ENCODE peak calls at places on chromosomes 12 and 14, in seven cellular contexts. One of them, this sample, is unnamed.

GRCh38 chr12:26461799-26462198 is 266.4 kb downstream of the SSPN start:
- DNase-seq in uterus: no peak
- DNase-seq in endodermal cell: no peak
- DNase-seq in CD8-positive, alpha-beta T cell: no peak
- DNase-seq in adrenal gland: no peak
- DNase-seq in BE2C: no peak
- DNase-seq in tibial nerve: no peak
- DNase-seq in this sample: no peak

GRCh38 chr14:48936352-48936751 is 649.8 kb downstream of the RPS29 start:
- DNase-seq in CD8-positive, alpha-beta T cell: no peak
- DNase-seq in tibial nerve: no peak
- DNase-seq in adrenal gland: peak; percentile 69
- DNase-seq in uterus: no peak
- DNase-seq in endodermal cell: no peak
- DNase-seq in BE2C: no peak
- DNase-seq in this sample: no peak

GRCh38 chr14:67759916-67760315 is 56.5 kb downstream of the ZFYVE26 start:
- DNase-seq in endodermal cell: no peak
- DNase-seq in CD8-positive, alpha-beta T cell: no peak
- DNase-seq in adrenal gland: no peak
- DNase-seq in tibial nerve: no peak
- DNase-seq in BE2C: no peak
- DNase-seq in uterus: no peak
- DNase-seq in this sample: no peak

GRCh38 chr12:125382896-125383295 is 317.7 kb downstream of the AACS start:
- DNase-seq in tibial nerve: no peak
- DNase-seq in endodermal cell: no peak
- DNase-seq in adrenal gland: no peak
- DNase-seq in uterus: no peak
- DNase-seq in BE2C: no peak
- DNase-seq in CD8-positive, alpha-beta T cell: no peak
- DNase-seq in this sample: no peak

GRCh38 chr14:22265319-22266140 is 323.5 kb downstream of the DAD1 start:
- DNase-seq in adrenal gland: no peak
- DNase-seq in endodermal cell: no peak
- DNase-seq in BE2C: no peak
- DNase-seq in CD8-positive, alpha-beta T cell: no peak
- DNase-seq in uterus: no peak
- DNase-seq in tibial nerve: peak; percentile 5
- DNase-seq in this sample: no peak

GRCh38 chr12:47349770-47350408 is 270.1 kb upstream of the AMIGO2 start:
- DNase-seq in CD8-positive, alpha-beta T cell: no peak
- DNase-seq in BE2C: no peak
- DNase-seq in endodermal cell: no peak
- DNase-seq in uterus: no peak
- DNase-seq in tibial nerve: no peak
- DNase-seq in adrenal gland: no peak
- DNase-seq in this sample: no peak

GRCh38 chr14:91295851-91296796 is 51.6 kb upstream of the GPR68 start:
- DNase-seq in BE2C: no peak
- DNase-seq in endodermal cell: no peak
- DNase-seq in CD8-positive, alpha-beta T cell: no peak
- DNase-seq in tibial nerve: no peak
- DNase-seq in uterus: no peak
- DNase-seq in adrenal gland: no peak
- DNase-seq in this sample: no peak

GRCh38 chr12:15528666-15529065 is 206.4 kb downstream of the PTPRO start:
- DNase-seq in CD8-positive, alpha-beta T cell: no peak
- DNase-seq in endodermal cell: no peak
- DNase-seq in uterus: no peak
- DNase-seq in tibial nerve: no peak
- DNase-seq in adrenal gland: no peak
- DNase-seq in BE2C: no peak
- DNase-seq in this sample: no peak

GRCh38 chr14:21268612-21269251 is 510 bp downstream of the HNRNPC start:
- DNase-seq in CD8-positive, alpha-beta T cell: no peak
- DNase-seq in adrenal gland: peak; percentile 55
- DNase-seq in uterus: no peak
- DNase-seq in endodermal cell: no peak
- DNase-seq in BE2C: peak; percentile 53
- DNase-seq in tibial nerve: peak; percentile 61
- DNase-seq in this sample: peak; percentile 54

GRCh38 chr12:122422769-122423257 is 344 bp upstream of the CLIP1 start:
- DNase-seq in BE2C: no peak
- DNase-seq in endodermal cell: peak; percentile 89
- DNase-seq in CD8-positive, alpha-beta T cell: peak; percentile 55
- DNase-seq in tibial nerve: no peak
- DNase-seq in uterus: peak; percentile 37
- DNase-seq in adrenal gland: peak; percentile 52
- DNase-seq in this sample: no peak

GRCh38 chr12:109291531-109292341 is 17.3 kb downstream of the FOXN4 start:
- DNase-seq in BE2C: peak; percentile 88
- DNase-seq in tibial nerve: no peak
- DNase-seq in CD8-positive, alpha-beta T cell: no peak
- DNase-seq in endodermal cell: peak; percentile 97
- DNase-seq in adrenal gland: peak; percentile 45
- DNase-seq in uterus: no peak
- DNase-seq in this sample: peak; percentile 26

GRCh38 chr12:62123721-62124203 is 136.4 kb upstream of the USP15 start:
- DNase-seq in CD8-positive, alpha-beta T cell: peak; percentile 52
- DNase-seq in uterus: peak; percentile 13
- DNase-seq in BE2C: peak; percentile 35
- DNase-seq in adrenal gland: peak; percentile 40
- DNase-seq in tibial nerve: peak; percentile 28
- DNase-seq in endodermal cell: peak; percentile 84
- DNase-seq in this sample: no peak

GRCh38 chr12:88733003-88733402 is 152.7 kb upstream of the KITLG start:
- DNase-seq in adrenal gland: no peak
- DNase-seq in tibial nerve: no peak
- DNase-seq in CD8-positive, alpha-beta T cell: no peak
- DNase-seq in BE2C: no peak
- DNase-seq in uterus: no peak
- DNase-seq in endodermal cell: no peak
- DNase-seq in this sample: no peak

GRCh38 chr14:61695695-61696527 is 598 bp downstream of the HIF1A start:
- DNase-seq in adrenal gland: peak; percentile 73
- DNase-seq in tibial nerve: peak; percentile 40
- DNase-seq in uterus: peak; percentile 41
- DNase-seq in endodermal cell: peak; percentile 88
- DNase-seq in CD8-positive, alpha-beta T cell: peak; percentile 67
- DNase-seq in BE2C: peak; percentile 71
- DNase-seq in this sample: peak; percentile 42

GRCh38 chr14:36585100-36585499 is 2.7 kb upstream of the NKX2-8 start:
- DNase-seq in uterus: no peak
- DNase-seq in tibial nerve: no peak
- DNase-seq in CD8-positive, alpha-beta T cell: no peak
- DNase-seq in endodermal cell: no peak
- DNase-seq in BE2C: no peak
- DNase-seq in adrenal gland: no peak
- DNase-seq in this sample: no peak

GRCh38 chr14:101623685-101624444 is 62.6 kb downstream of the DIO3 start:
- DNase-seq in adrenal gland: no peak
- DNase-seq in BE2C: no peak
- DNase-seq in endodermal cell: no peak
- DNase-seq in uterus: no peak
- DNase-seq in tibial nerve: no peak
- DNase-seq in CD8-positive, alpha-beta T cell: no peak
- DNase-seq in this sample: no peak

DNA sequence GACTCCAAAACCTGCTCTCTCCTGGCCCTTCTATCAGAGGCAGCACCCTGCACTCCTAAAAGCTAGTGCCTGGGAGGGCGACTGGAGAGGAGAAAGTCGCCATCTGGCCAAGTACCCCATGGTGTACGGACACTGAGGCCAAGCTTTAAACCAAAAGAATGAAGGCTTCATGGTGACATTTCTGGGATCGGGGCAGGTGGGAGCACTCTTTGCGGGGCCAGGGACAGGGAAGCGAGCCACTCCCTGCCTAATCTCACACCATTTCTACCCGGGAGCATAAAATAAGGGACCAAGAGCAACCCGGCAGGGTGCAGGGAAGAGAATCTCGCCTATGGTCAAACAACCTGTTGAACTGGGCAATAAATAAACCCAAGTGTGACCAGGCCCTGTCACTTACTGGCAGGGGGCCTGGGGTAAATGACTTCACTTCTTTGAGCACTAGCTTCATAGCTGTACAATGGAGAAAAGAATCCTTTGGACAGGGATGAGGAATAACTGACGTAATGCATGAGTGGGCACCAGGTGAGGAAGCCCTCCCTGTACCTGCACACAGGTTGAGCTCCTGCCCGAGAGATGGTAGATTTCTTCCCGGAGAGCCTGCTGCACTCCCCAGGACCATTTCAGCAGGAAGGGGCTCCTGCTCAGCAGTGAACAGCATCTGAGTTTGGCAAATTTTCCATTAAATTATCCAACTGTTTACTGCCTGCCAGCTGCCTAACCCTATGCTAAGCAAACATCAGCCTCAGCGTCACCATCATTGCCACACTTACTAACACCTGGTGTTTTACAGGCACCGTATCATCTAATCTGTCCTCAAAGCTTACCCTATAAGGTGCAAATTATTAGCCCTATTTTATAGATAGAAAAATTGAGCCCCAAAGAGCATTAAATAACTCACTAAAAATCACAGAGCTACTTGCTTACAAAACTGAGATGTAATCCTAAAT is 2.0 kb downstream of the SERPINA1 start:
- DNase-seq in endodermal cell: no peak
- DNase-seq in BE2C: no peak
- DNase-seq in tibial nerve: no peak
- DNase-seq in uterus: no peak
- DNase-seq in adrenal gland: no peak
- DNase-seq in CD8-positive, alpha-beta T cell: no peak
- DNase-seq in this sample: no peak
- H3K4me3 ChIP-seq in endodermal cell: no peak overlapping the region
- H3K4me3 ChIP-seq in BE2C: no peak overlapping the region
- H3K4me3 ChIP-seq in tibial nerve: no peak overlapping the region
- H3K4me3 ChIP-seq in uterus: no peak overlapping the region
- H3K4me3 ChIP-seq in adrenal gland: no peak overlapping the region
- H3K4me3 ChIP-seq in CD8-positive, alpha-beta T cell: no peak overlapping the region
- H3K4me3 ChIP-seq in this sample: no peak overlapping the region

GRCh38 chr12:53222170-53223005 is 9.6 kb downstream of the RARG start:
- DNase-seq in adrenal gland: no peak
- DNase-seq in uterus: no peak
- DNase-seq in BE2C: no peak
- DNase-seq in tibial nerve: no peak
- DNase-seq in endodermal cell: peak; percentile 60
- DNase-seq in CD8-positive, alpha-beta T cell: no peak
- DNase-seq in this sample: no peak

GRCh38 chr12:53221203-53222076 is 10.6 kb downstream of the RARG start:
- DNase-seq in tibial nerve: no peak
- DNase-seq in BE2C: peak; percentile 73
- DNase-seq in CD8-positive, alpha-beta T cell: peak; percentile 72
- DNase-seq in uterus: peak; percentile 82
- DNase-seq in adrenal gland: peak; percentile 74
- DNase-seq in endodermal cell: peak; percentile 96
- DNase-seq in this sample: peak; percentile 77

GRCh38 chr12:53223391-53224267 is 8.4 kb downstream of the RARG start:
- DNase-seq in BE2C: no peak
- DNase-seq in endodermal cell: peak; percentile 84
- DNase-seq in adrenal gland: no peak
- DNase-seq in tibial nerve: peak; percentile 31
- DNase-seq in CD8-positive, alpha-beta T cell: no peak
- DNase-seq in uterus: peak; percentile 69
- DNase-seq in this sample: no peak

GRCh38 chr12:53224268-53224896 is 7.6 kb downstream of the RARG start:
- DNase-seq in uterus: no peak
- DNase-seq in CD8-positive, alpha-beta T cell: no peak
- DNase-seq in tibial nerve: no peak
- DNase-seq in BE2C: peak; percentile 57
- DNase-seq in adrenal gland: no peak
- DNase-seq in endodermal cell: peak; percentile 95
- DNase-seq in this sample: peak; percentile 71

GRCh38 chr12:53223006-53223305 is 9.1 kb downstream of the RARG start:
- DNase-seq in endodermal cell: peak; percentile 74
- DNase-seq in tibial nerve: no peak
- DNase-seq in uterus: no peak
- DNase-seq in adrenal gland: no peak
- DNase-seq in CD8-positive, alpha-beta T cell: no peak
- DNase-seq in BE2C: no peak
- DNase-seq in this sample: no peak
- H3K4me1 ChIP-seq in endodermal cell: peaks cover 15% of the 10 kb centered on the region
- H3K4me1 ChIP-seq in tibial nerve: peaks cover 63% of the 10 kb centered on the region
- H3K4me1 ChIP-seq in uterus: peaks cover 27% of the 10 kb centered on the region
- H3K4me1 ChIP-seq in adrenal gland: peaks cover 23% of the 10 kb centered on the region
- H3K4me1 ChIP-seq in CD8-positive, alpha-beta T cell: peaks cover 53% of the 10 kb centered on the region
- H3K4me1 ChIP-seq in BE2C: peaks cover 16% of the 10 kb centered on the region
- H3K4me1 ChIP-seq in this sample: peaks cover 30% of the 10 kb centered on the region

GRCh38 chr12:96197503-96198272 is 3.5 kb downstream of the ELK3 start:
- DNase-seq in uterus: no peak
- DNase-seq in tibial nerve: no peak
- DNase-seq in endodermal cell: no peak
- DNase-seq in adrenal gland: no peak
- DNase-seq in BE2C: no peak
- DNase-seq in CD8-positive, alpha-beta T cell: no peak
- DNase-seq in this sample: no peak

GRCh38 chr12:96195845-96196451 is 1.8 kb downstream of the ELK3 start:
- DNase-seq in uterus: peak; percentile 27
- DNase-seq in tibial nerve: no peak
- DNase-seq in endodermal cell: peak; percentile 87
- DNase-seq in BE2C: peak; percentile 72
- DNase-seq in adrenal gland: no peak
- DNase-seq in CD8-positive, alpha-beta T cell: peak; percentile 65
- DNase-seq in this sample: no peak

GRCh38 chr12:96194901-96195844 is 998 bp downstream of the ELK3 start:
- DNase-seq in tibial nerve: peak; percentile 35
- DNase-seq in uterus: peak; percentile 50
- DNase-seq in endodermal cell: peak; percentile 83
- DNase-seq in CD8-positive, alpha-beta T cell: peak; percentile 76
- DNase-seq in adrenal gland: peak; percentile 57
- DNase-seq in BE2C: peak; percentile 52
- DNase-seq in this sample: peak; percentile 44

GRCh38 chr12:96198970-96199369 is 4.8 kb downstream of the ELK3 start:
- DNase-seq in CD8-positive, alpha-beta T cell: no peak
- DNase-seq in BE2C: no peak
- DNase-seq in adrenal gland: no peak
- DNase-seq in uterus: no peak
- DNase-seq in tibial nerve: no peak
- DNase-seq in endodermal cell: no peak
- DNase-seq in this sample: no peak

DNA sequence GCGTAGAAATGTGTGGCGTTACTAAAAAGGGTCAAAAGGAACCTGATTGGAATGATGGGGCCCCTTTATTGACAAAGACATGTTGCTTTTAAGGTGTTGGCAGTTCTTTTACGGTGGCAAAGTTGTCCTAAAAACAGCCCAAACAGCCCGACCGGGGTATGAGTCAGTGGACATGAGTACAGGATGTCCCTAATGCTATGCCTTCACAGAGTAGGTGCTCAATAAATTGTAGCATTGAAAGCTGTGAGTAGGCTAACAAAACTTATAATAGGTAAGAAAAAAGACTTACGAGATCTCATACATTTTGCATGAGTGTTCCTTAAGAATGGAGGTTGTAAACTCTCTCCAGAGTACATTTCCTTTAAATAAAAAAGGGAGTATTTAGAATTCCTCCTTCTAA is 2.6 kb downstream of the ELK3 start:
- DNase-seq in endodermal cell: no peak
- DNase-seq in BE2C: no peak
- DNase-seq in CD8-positive, alpha-beta T cell: no peak
- DNase-seq in tibial nerve: no peak
- DNase-seq in uterus: no peak
- DNase-seq in adrenal gland: no peak
- DNase-seq in this sample: no peak
- H3K4me3 ChIP-seq in endodermal cell: peak overlapping the region; percentile 96
- H3K4me3 ChIP-seq in BE2C: peak overlapping the region; percentile 92
- H3K4me3 ChIP-seq in CD8-positive, alpha-beta T cell: no peak overlapping the region
- H3K4me3 ChIP-seq in tibial nerve: peak overlapping the region; percentile 74
- H3K4me3 ChIP-seq in uterus: no peak overlapping the region
- H3K4me3 ChIP-seq in adrenal gland: no peak overlapping the region
- H3K4me3 ChIP-seq in this sample: no peak overlapping the region

GRCh38 chr12:2890001-2890387 is 697 bp upstream of the TULP3 start:
- DNase-seq in CD8-positive, alpha-beta T cell: no peak
- DNase-seq in BE2C: no peak
- DNase-seq in tibial nerve: no peak
- DNase-seq in endodermal cell: no peak
- DNase-seq in uterus: no peak
- DNase-seq in adrenal gland: no peak
- DNase-seq in this sample: no peak
- H3K4me1 ChIP-seq in CD8-positive, alpha-beta T cell: peaks cover 16% of the 10 kb centered on the region
- H3K4me1 ChIP-seq in BE2C: peaks cover 1% of the 10 kb centered on the region
- H3K4me1 ChIP-seq in tibial nerve: peaks cover 42% of the 10 kb centered on the region
- H3K4me1 ChIP-seq in endodermal cell: no peaks in the 10 kb centered on the region
- H3K4me1 ChIP-seq in uterus: peaks cover 4% of the 10 kb centered on the region
- H3K4me1 ChIP-seq in adrenal gland: peaks cover 25% of the 10 kb centered on the region
- H3K4me1 ChIP-seq in this sample: no peaks in the 10 kb centered on the region

This sample was measured in prostate gland.